ENCODE peak calls at places on chromosomes 7 and 10, in seven cellular contexts. One of them, this sample, is unnamed.

GRCh38 chr7:137978464-137979237 is 23.2 kb downstream of the CREB3L2 start:
- DNase-seq in amniotic epithelial cell: peak; percentile 92
- DNase-seq in AG08396: peak; percentile 82
- DNase-seq in substantia nigra: no peak
- DNase-seq in fibroblast of the conjunctiva: peak; percentile 79
- DNase-seq in left ventricle myocardium superior: peak; percentile 61
- DNase-seq in NCI-H748 treated with DMSO at 0.1 percent for 48 hours: no peak
- DNase-seq in this sample: peak; percentile 89

GRCh38 chr10:69513617-69514016 is 59.6 kb downstream of the NEUROG3 start:
- DNase-seq in amniotic epithelial cell: no peak
- DNase-seq in AG08396: no peak
- DNase-seq in substantia nigra: no peak
- DNase-seq in fibroblast of the conjunctiva: no peak
- DNase-seq in left ventricle myocardium superior: no peak
- DNase-seq in NCI-H748 treated with DMSO at 0.1 percent for 48 hours: no peak
- DNase-seq in this sample: no peak

GRCh38 chr7:127895814-127896280 is 135.4 kb downstream of the LRRC4 start:
- DNase-seq in amniotic epithelial cell: peak; percentile 69
- DNase-seq in AG08396: no peak
- DNase-seq in substantia nigra: no peak
- DNase-seq in fibroblast of the conjunctiva: no peak
- DNase-seq in left ventricle myocardium superior: no peak
- DNase-seq in NCI-H748 treated with DMSO at 0.1 percent for 48 hours: no peak
- DNase-seq in this sample: no peak

GRCh38 chr10:22345301-22346086 is at the start of gene SPAG6:
- DNase-seq in amniotic epithelial cell: no peak
- DNase-seq in AG08396: no peak
- DNase-seq in substantia nigra: peak; percentile 4
- DNase-seq in fibroblast of the conjunctiva: no peak
- DNase-seq in left ventricle myocardium superior: peak; percentile 70
- DNase-seq in NCI-H748 treated with DMSO at 0.1 percent for 48 hours: peak; percentile 40
- DNase-seq in this sample: no peak

GRCh38 chr7:77439572-77439971 is 23.4 kb upstream of the GSAP start:
- DNase-seq in amniotic epithelial cell: peak; percentile 28
- DNase-seq in AG08396: no peak
- DNase-seq in substantia nigra: peak; percentile 25
- DNase-seq in fibroblast of the conjunctiva: no peak
- DNase-seq in left ventricle myocardium superior: peak; percentile 40
- DNase-seq in NCI-H748 treated with DMSO at 0.1 percent for 48 hours: peak; percentile 50
- DNase-seq in this sample: no peak

GRCh38 chr10:3426190-3426845 is 253.7 kb upstream of the PITRM1 start:
- DNase-seq in amniotic epithelial cell: peak; percentile 92
- DNase-seq in AG08396: peak; percentile 28
- DNase-seq in substantia nigra: no peak
- DNase-seq in fibroblast of the conjunctiva: peak; percentile 9
- DNase-seq in left ventricle myocardium superior: no peak
- DNase-seq in NCI-H748 treated with DMSO at 0.1 percent for 48 hours: no peak
- DNase-seq in this sample: peak; percentile 86

GRCh38 chr10:35300063-35300699 is 36.1 kb upstream of the CCNY start:
- DNase-seq in amniotic epithelial cell: peak; percentile 73
- DNase-seq in AG08396: peak; percentile 26
- DNase-seq in substantia nigra: peak; percentile 21
- DNase-seq in fibroblast of the conjunctiva: peak; percentile 93
- DNase-seq in left ventricle myocardium superior: peak; percentile 41
- DNase-seq in NCI-H748 treated with DMSO at 0.1 percent for 48 hours: no peak
- DNase-seq in this sample: peak; percentile 51

GRCh38 chr10:34904191-34904590 is 89.1 kb upstream of the PARD3 start:
- DNase-seq in amniotic epithelial cell: no peak
- DNase-seq in AG08396: no peak
- DNase-seq in substantia nigra: no peak
- DNase-seq in fibroblast of the conjunctiva: no peak
- DNase-seq in left ventricle myocardium superior: no peak
- DNase-seq in NCI-H748 treated with DMSO at 0.1 percent for 48 hours: no peak
- DNase-seq in this sample: no peak

GRCh38 chr7:27203378-27203953 is 3.6 kb upstream of the HOXA13 start:
- DNase-seq in amniotic epithelial cell: no peak
- DNase-seq in AG08396: no peak
- DNase-seq in substantia nigra: no peak
- DNase-seq in fibroblast of the conjunctiva: no peak
- DNase-seq in left ventricle myocardium superior: no peak
- DNase-seq in NCI-H748 treated with DMSO at 0.1 percent for 48 hours: no peak
- DNase-seq in this sample: no peak

GRCh38 chr10:21925851-21926250 is 77.7 kb downstream of the DNAJC1 start:
- DNase-seq in amniotic epithelial cell: no peak
- DNase-seq in AG08396: no peak
- DNase-seq in substantia nigra: no peak
- DNase-seq in fibroblast of the conjunctiva: no peak
- DNase-seq in left ventricle myocardium superior: no peak
- DNase-seq in NCI-H748 treated with DMSO at 0.1 percent for 48 hours: no peak
- DNase-seq in this sample: no peak

GRCh38 chr7:125316451-125316850 is 386.8 kb upstream of the POT1 start:
- DNase-seq in amniotic epithelial cell: no peak
- DNase-seq in AG08396: no peak
- DNase-seq in substantia nigra: no peak
- DNase-seq in fibroblast of the conjunctiva: no peak
- DNase-seq in left ventricle myocardium superior: no peak
- DNase-seq in NCI-H748 treated with DMSO at 0.1 percent for 48 hours: no peak
- DNase-seq in this sample: no peak

GRCh38 chr10:34996843-34997242 is 93.3 kb downstream of the CUL2 start:
- DNase-seq in amniotic epithelial cell: peak; percentile 96
- DNase-seq in AG08396: no peak
- DNase-seq in substantia nigra: no peak
- DNase-seq in fibroblast of the conjunctiva: no peak
- DNase-seq in left ventricle myocardium superior: no peak
- DNase-seq in NCI-H748 treated with DMSO at 0.1 percent for 48 hours: no peak
- DNase-seq in this sample: peak; percentile 51

GRCh38 chr7:47651355-47652317 is 69.7 kb upstream of the TNS3 start:
- DNase-seq in amniotic epithelial cell: peak; percentile 99
- DNase-seq in AG08396: peak; percentile 78
- DNase-seq in substantia nigra: no peak
- DNase-seq in fibroblast of the conjunctiva: peak; percentile 75
- DNase-seq in left ventricle myocardium superior: no peak
- DNase-seq in NCI-H748 treated with DMSO at 0.1 percent for 48 hours: no peak
- DNase-seq in this sample: peak; percentile 93

GRCh38 chr7:44973610-44974401 is 5.0 kb downstream of the MYO1G start:
- DNase-seq in amniotic epithelial cell: no peak
- DNase-seq in AG08396: no peak
- DNase-seq in substantia nigra: no peak
- DNase-seq in fibroblast of the conjunctiva: no peak
- DNase-seq in left ventricle myocardium superior: peak; percentile 75
- DNase-seq in NCI-H748 treated with DMSO at 0.1 percent for 48 hours: no peak
- DNase-seq in this sample: peak; percentile 24

GRCh38 chr7:81114682-81115081 is 195.8 kb upstream of the SEMA3C start:
- DNase-seq in amniotic epithelial cell: no peak
- DNase-seq in AG08396: no peak
- DNase-seq in substantia nigra: no peak
- DNase-seq in fibroblast of the conjunctiva: no peak
- DNase-seq in left ventricle myocardium superior: no peak
- DNase-seq in NCI-H748 treated with DMSO at 0.1 percent for 48 hours: no peak
- DNase-seq in this sample: no peak

GRCh38 chr7:112143151-112143550 is 63.0 kb downstream of the DOCK4 start:
- DNase-seq in amniotic epithelial cell: no peak
- DNase-seq in AG08396: peak; percentile 47
- DNase-seq in substantia nigra: no peak
- DNase-seq in fibroblast of the conjunctiva: no peak
- DNase-seq in left ventricle myocardium superior: no peak
- DNase-seq in NCI-H748 treated with DMSO at 0.1 percent for 48 hours: no peak
- DNase-seq in this sample: no peak